ENCODE peak calls at places on chromosomes 12 and 14, in ten cellular contexts. H is AG09309, Y is progenitor cell of endocrine pancreas, B is A549, Q is dorsolateral prefrontal cortex, I is glutamatergic neuron, J is HCT116, D is cardiac fibroblast, W is BJ, P is cardiac muscle cell. S is an unnamed sample.

GRCh38 chr12:53101266-53101665 is 2.0 kb upstream of the SOAT2 start:
- DNase-seq in Q (no peak), J (no peak), P (no peak), D (no peak), Y (no peak), H (no peak), I (no peak), B (no peak), W (no peak), S (no peak)

GRCh38 chr12:113876160-113876559 is 90.0 kb downstream of the RBM19 start:
- DNase-seq in W (no peak), P (no peak), D (no peak), Y (no peak), H (no peak), I (no peak), B (no peak), Q (no peak), J (no peak), S (no peak)

GRCh38 chr12:124795081-124795948 is 68.3 kb downstream of the SCARB1 start:
- DNase-seq in B (no peak), W (no peak), H (no peak), I (no peak), D (no peak), P (no peak), Y (no peak), Q (no peak), J (no peak), S (no peak)

GRCh38 chr12:90245396-90245795 is 536.8 kb upstream of the ATP2B1 start:
- DNase-seq in Y (no peak), P (no peak), D (no peak), J (no peak), H (no peak), I (no peak), Q (peak), B (no peak), W (no peak), S (no peak)

GRCh38 chr14:75549169-75549568 is 26.9 kb downstream of the BATF start:
- DNase-seq in H (no peak), Y (no peak), I (no peak), P (no peak), D (no peak), W (no peak), Q (no peak), B (no peak), J (no peak), S (no peak)

GRCh38 chr14:37129047-37129446 is 43.4 kb downstream of the SLC25A21 start:
- DNase-seq in Q (no peak), D (no peak), W (no peak), J (no peak), I (no peak), P (no peak), B (no peak), H (no peak), Y (no peak), S (no peak)

GRCh38 chr14:41901089-41901488 is 294.4 kb downstream of the LRFN5 start:
- DNase-seq in D (no peak), W (no peak), H (no peak), J (no peak), I (no peak), Y (no peak), B (no peak), P (no peak), Q (no peak), S (no peak)

GRCh38 chr12:70033310-70033709 is 208.3 kb downstream of the MYRFL start:
- DNase-seq in W (no peak), D (no peak), I (no peak), H (no peak), J (no peak), B (no peak), Y (no peak), Q (no peak), P (no peak), S (no peak)

GRCh38 chr12:28222081-28222700 is 31.9 kb downstream of the CCDC91 start:
- DNase-seq in I (no peak), P (no peak), B (no peak), Q (no peak), Y (no peak), J (no peak), D (no peak), H (no peak), W (no peak), S (no peak)

GRCh38 chr14:24068711-24069410 is 2.5 kb upstream of the CPNE6 start:
- DNase-seq in P (no peak), W (no peak), H (no peak), J (no peak), D (no peak), B (no peak), Q (no peak), I (no peak), Y (no peak), S (no peak)

GRCh38 chr12:104733717-104734175 is 224.3 kb downstream of the SLC41A2 start:
- DNase-seq in I (no peak), J (peak), Y (no peak), P (no peak), D (peak), H (no peak), Q (no peak), B (no peak), W (no peak), S (peak)

DNA sequence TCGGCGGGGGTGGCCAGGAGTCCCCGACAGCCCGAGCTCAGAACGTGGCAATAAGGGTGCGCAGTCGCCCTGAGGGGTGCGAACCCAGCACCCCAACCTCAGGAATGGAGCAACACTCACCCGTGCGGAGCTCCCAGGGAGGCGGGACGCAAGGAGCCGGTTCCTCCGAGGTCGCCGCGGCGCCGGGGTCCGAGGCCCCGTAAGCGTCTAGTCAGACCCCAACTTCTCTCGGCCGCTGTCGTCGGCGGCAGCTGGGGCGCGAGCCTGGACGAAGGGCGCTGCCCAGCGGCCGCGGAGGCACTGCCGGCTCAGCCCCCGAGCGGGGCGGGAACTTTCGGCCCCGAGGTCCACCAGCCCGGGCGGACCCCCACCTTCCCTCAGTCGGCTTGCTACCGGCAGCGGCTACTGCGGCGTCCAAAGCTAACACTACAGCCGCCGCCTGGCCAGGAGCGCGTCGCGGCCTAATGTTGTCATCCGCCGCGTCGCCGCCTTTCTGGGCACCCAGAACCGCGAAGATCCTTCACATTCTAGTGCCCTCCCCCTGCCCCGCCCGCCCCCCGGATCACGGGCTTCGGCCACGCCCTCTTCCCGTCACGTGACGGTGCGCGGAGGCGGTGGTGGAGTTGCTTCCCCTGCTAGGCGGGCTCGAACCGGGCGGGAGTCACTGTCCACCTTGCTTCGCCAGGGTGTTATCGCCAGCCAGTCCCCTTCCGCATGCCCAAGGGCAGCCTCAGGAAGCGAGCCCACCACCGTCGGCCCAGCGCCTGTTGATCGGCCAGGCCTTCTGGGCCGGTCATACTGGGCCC is at the start of gene OSBPL8:
- DNase-seq in I (peak), D (peak), H (peak), P (peak), W (peak), Y (peak), Q (peak), J (peak), B (peak), S (peak)
- TF ChIP-seq CTCF in I (no peak), D (no peak), H (no peak), P (peak), W (peak), Y (peak), Q (peak), J (no peak), B (peak), S (no peak)

DNA sequence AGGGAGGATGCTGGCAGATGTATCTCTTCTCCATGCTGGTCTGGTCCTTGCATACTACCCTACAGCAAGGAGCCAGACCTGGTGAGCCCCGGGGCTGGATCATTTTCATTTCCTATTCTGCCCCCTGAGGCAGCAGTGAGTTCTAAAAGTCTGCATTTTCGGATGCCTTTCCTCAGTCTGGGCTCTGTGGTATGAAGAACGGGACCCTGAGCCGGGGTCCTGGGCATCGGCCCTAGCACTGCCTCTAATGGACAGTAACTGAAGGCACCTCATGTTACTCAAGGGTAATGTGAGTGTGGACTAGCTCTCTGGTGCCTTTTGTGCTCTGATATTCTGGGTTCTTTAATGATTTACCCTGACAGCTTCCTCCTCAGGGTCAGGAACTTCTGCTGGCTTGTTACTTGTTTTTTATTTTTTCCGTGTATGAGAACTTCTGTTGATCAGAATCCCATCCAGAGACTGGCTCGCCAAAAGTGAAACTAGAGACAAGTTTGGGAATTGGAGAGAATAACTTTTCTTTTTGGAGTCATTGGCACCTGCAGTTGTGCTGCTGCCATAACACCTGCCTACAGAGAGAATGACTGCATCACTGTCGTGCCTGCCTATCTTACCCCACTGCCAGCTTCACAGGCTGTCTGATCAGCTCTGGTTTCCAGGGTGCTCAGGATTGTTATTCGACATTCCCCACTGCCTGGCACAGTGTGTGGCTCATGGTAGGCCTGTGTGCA is 62.3 kb downstream of the SUSD6 start:
- DNase-seq in B (no peak), Q (no peak), Y (no peak), J (no peak), H (no peak), I (no peak), D (no peak), P (no peak), W (no peak), S (peak)
- TF ChIP-seq CTCF in B (no peak), Q (no peak), Y (no peak), J (no peak), H (no peak), I (no peak), D (peak), P (no peak), W (no peak), S (no peak)

GRCh38 chr14:104688755-104689619 is at the start of gene INF2:
- DNase-seq in Y (peak), J (no peak), P (peak), I (peak), Q (no peak), W (no peak), H (no peak), B (peak), D (peak), S (peak)
- TF ChIP-seq CTCF in Y (peak), J (no peak), P (no peak), I (no peak), Q (no peak), W (no peak), H (no peak), B (peak), D (no peak), S (no peak)

DNA sequence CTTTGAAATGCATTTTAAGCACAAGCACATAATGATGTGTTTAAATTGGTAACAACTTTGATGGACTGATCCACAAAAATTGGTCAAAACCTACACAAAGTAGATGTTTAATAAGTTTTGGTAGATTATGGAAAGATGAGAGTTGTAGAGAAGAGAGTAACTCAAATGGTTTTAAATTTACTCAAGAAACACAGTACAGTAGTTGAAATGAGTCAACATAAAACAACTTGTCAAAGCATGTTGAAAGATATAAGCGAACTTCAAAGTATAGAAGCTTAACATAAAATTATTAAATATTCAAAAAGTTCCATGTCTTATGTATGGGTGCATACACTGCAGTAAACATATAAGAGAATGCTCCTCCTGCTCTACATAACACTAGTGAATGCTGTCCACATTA is 49.4 kb downstream of the KITLG start:
- DNase-seq in B (no peak), I (no peak), W (no peak), D (no peak), J (no peak), Y (no peak), Q (no peak), H (no peak), P (peak), S (no peak)
- TF ChIP-seq CTCF in B (no peak), I (no peak), W (no peak), D (no peak), J (no peak), Y (no peak), Q (no peak), H (no peak), P (no peak), S (no peak)

DNA sequence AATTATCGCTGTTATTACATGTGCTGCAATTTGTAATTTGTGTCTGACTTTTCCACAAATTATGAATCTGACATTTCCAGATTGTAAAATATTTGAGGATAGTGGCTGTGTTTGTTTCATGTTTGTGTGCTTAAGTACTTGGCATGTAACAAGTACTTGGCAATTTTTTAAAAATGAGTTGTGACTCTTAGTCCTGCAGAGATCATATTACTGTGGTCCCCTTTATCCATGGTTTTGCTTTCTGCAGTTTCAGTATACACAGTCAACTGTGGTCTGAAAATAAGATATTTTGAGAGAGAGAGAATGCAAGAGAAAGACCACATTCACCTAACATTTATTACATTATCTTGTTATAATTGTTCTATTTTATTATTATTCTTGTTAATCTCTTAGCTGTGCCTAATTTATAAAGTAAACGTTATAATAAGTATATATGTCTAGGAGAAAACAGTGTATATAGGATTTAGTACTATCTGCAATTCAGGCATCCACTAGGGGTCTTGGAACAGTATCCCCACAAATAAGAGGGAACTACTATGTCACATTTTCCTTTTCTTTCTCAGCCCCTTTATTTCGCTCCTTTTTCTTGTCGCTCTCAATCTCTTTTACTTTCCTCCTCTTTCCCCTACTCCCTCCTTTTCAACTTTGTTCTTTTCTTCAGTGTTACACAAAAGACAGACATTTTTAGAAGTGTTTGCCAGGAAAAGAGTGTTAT is 176.1 kb downstream of the FUT8 start:
- DNase-seq in H (no peak), J (no peak), Q (no peak), P (no peak), W (no peak), D (no peak), I (no peak), B (no peak), Y (no peak), S (no peak)
- TF ChIP-seq CTCF in H (no peak), J (no peak), Q (no peak), P (no peak), W (no peak), D (no peak), I (no peak), B (no peak), Y (peak), S (no peak)

S was measured in Calu3.